ENCODE peak calls at places on chromosomes 12 and 14, in four cellular contexts. One of them, this sample, is unnamed.

GRCh38 chr12:53729659-53730058 is 2.4 kb upstream of the CALCOCO1 start:
- DNase-seq in endothelial cell of umbilical vein: no peak
- DNase-seq in sigmoid colon: no peak
- DNase-seq in spleen: no peak
- DNase-seq in this sample: no peak

GRCh38 chr12:68733661-68734071 is 12.3 kb upstream of the SLC35E3 start:
- DNase-seq in endothelial cell of umbilical vein: no peak
- DNase-seq in sigmoid colon: no peak
- DNase-seq in spleen: no peak
- DNase-seq in this sample: no peak

GRCh38 chr14:92653162-92653651 is 95.2 kb downstream of the LGMN start:
- DNase-seq in spleen: no peak
- DNase-seq in endothelial cell of umbilical vein: no peak
- DNase-seq in sigmoid colon: no peak
- DNase-seq in this sample: no peak

GRCh38 chr12:120979862-120980696 is 1.7 kb downstream of the HNF1A start:
- DNase-seq in endothelial cell of umbilical vein: no peak
- DNase-seq in sigmoid colon: no peak
- DNase-seq in spleen: no peak
- DNase-seq in this sample: no peak

GRCh38 chr12:132806857-132807256 is 21.8 kb downstream of the GOLGA3 start:
- DNase-seq in endothelial cell of umbilical vein: no peak
- DNase-seq in sigmoid colon: no peak
- DNase-seq in spleen: no peak
- DNase-seq in this sample: no peak

GRCh38 chr12:121825041-121825523 is 21.3 kb downstream of the SETD1B start:
- DNase-seq in spleen: no peak
- DNase-seq in sigmoid colon: peak
- DNase-seq in endothelial cell of umbilical vein: no peak
- DNase-seq in this sample: peak

GRCh38 chr12:94240171-94240570 is 91.8 kb downstream of the PLXNC1 start:
- DNase-seq in spleen: no peak
- DNase-seq in endothelial cell of umbilical vein: no peak
- DNase-seq in sigmoid colon: no peak
- DNase-seq in this sample: no peak

GRCh38 chr12:123937707-123938600 is 34.7 kb downstream of the CCDC92 start:
- DNase-seq in endothelial cell of umbilical vein: no peak
- DNase-seq in spleen: peak
- DNase-seq in sigmoid colon: no peak
- DNase-seq in this sample: peak

GRCh38 chr14:83467811-83468210 is 1934.2 kb upstream of the SEL1L start:
- DNase-seq in sigmoid colon: no peak
- DNase-seq in endothelial cell of umbilical vein: no peak
- DNase-seq in spleen: no peak
- DNase-seq in this sample: no peak

GRCh38 chr14:103398427-103399195 is 13.4 kb downstream of the MARK3 start:
- DNase-seq in endothelial cell of umbilical vein: peak
- DNase-seq in spleen: no peak
- DNase-seq in sigmoid colon: no peak
- DNase-seq in this sample: peak

GRCh38 chr12:106552228-106552627 is 30.6 kb upstream of the RFX4 start:
- DNase-seq in spleen: no peak
- DNase-seq in endothelial cell of umbilical vein: no peak
- DNase-seq in sigmoid colon: no peak
- DNase-seq in this sample: no peak

GRCh38 chr12:110372056-110372425 is 31.5 kb downstream of the ANAPC7 start:
- DNase-seq in sigmoid colon: no peak
- DNase-seq in endothelial cell of umbilical vein: no peak
- DNase-seq in spleen: no peak
- DNase-seq in this sample: no peak
- TF ChIP-seq POLR2AphosphoS5 in sigmoid colon: no peak
- TF ChIP-seq POLR2AphosphoS5 in endothelial cell of umbilical vein: peak
- TF ChIP-seq POLR2AphosphoS5 in spleen: no peak
- TF ChIP-seq POLR2AphosphoS5 in this sample: no peak

GRCh38 chr14:104665092-104665662 is 24.2 kb upstream of the INF2 start:
- DNase-seq in endothelial cell of umbilical vein: no peak
- DNase-seq in spleen: no peak
- DNase-seq in sigmoid colon: no peak
- DNase-seq in this sample: no peak
- TF ChIP-seq CTCF in endothelial cell of umbilical vein: no peak
- TF ChIP-seq CTCF in spleen: no peak
- TF ChIP-seq CTCF in sigmoid colon: no peak
- TF ChIP-seq CTCF in this sample: no peak

DNA sequence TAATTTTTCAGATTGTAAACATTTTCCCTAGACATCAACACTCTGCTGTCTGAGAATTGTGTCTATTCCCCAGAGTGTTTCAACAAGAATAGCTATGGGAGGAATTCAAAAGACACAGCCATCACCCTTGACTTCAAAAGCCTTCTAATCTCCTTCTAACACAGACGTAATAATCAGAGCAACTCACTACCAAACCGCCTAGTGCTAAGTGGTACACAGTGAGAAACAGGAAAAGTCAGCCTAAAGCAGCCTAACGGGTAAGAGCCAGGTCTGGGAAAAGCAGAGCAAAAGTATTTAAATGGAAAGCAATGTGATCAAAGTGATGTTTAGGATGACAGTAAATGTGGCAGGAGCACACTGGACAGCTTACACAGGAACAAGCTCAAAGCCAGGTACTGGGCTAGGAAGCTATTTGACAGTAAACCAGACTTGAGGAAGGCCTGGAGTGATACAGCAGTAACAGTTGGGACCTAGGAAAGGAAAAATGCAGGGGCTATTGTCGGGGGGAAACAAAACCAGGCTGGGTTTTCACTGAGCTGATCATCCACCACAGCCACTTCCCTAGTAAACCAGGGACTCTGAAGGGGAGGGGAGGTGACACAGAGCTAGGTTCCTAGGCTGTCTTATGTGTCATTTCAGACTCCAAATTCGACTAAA is 29.4 kb downstream of the CORO1C start:
- DNase-seq in sigmoid colon: no peak
- DNase-seq in spleen: no peak
- DNase-seq in endothelial cell of umbilical vein: peak
- DNase-seq in this sample: no peak
- H3K27ac ChIP-seq in sigmoid colon: peak
- H3K27ac ChIP-seq in spleen: peak
- H3K27ac ChIP-seq in endothelial cell of umbilical vein: no peak
- H3K27ac ChIP-seq in this sample: peak

GRCh38 chr14:37034410-37035285 is 137.8 kb downstream of the SLC25A21 start:
- DNase-seq in endothelial cell of umbilical vein: no peak
- DNase-seq in spleen: no peak
- DNase-seq in sigmoid colon: no peak
- DNase-seq in this sample: no peak
- TF ChIP-seq POLR2AphosphoS5 in endothelial cell of umbilical vein: no peak
- TF ChIP-seq POLR2AphosphoS5 in spleen: no peak
- TF ChIP-seq POLR2AphosphoS5 in sigmoid colon: no peak
- TF ChIP-seq POLR2AphosphoS5 in this sample: no peak

GRCh38 chr14:96754845-96755184 is 42.4 kb upstream of the VRK1 start:
- DNase-seq in spleen: no peak
- DNase-seq in endothelial cell of umbilical vein: no peak
- DNase-seq in sigmoid colon: peak
- DNase-seq in this sample: no peak
- TF ChIP-seq CTCF in spleen: no peak
- TF ChIP-seq CTCF in endothelial cell of umbilical vein: no peak
- TF ChIP-seq CTCF in sigmoid colon: no peak
- TF ChIP-seq CTCF in this sample: no peak

This sample was measured in upper lobe of left lung.